ENCODE peak calls at places on chromosomes 7 and 10, in nine cellular contexts. One of them, this sample, is unnamed.

GRCh38 chr7:69412331-69413146 is 185.7 kb upstream of the AUTS2 start:
- DNase-seq in NB4: peak
- DNase-seq in GM10248: peak
- DNase-seq in IMR-90: no peak
- DNase-seq in GM13977: peak
- DNase-seq in A549: peak
- DNase-seq in pancreas: no peak
- DNase-seq in prostate gland: no peak
- DNase-seq in endothelial cell: no peak
- DNase-seq in this sample: no peak

GRCh38 chr7:106464169-106464568 is 179.4 kb upstream of the NAMPT start:
- DNase-seq in endothelial cell: no peak
- DNase-seq in A549: no peak
- DNase-seq in IMR-90: no peak
- DNase-seq in prostate gland: no peak
- DNase-seq in NB4: no peak
- DNase-seq in pancreas: no peak
- DNase-seq in GM13977: no peak
- DNase-seq in GM10248: no peak
- DNase-seq in this sample: no peak

GRCh38 chr7:133724148-133724547 is 403.0 kb upstream of the LRGUK start:
- DNase-seq in A549: no peak
- DNase-seq in NB4: no peak
- DNase-seq in IMR-90: no peak
- DNase-seq in endothelial cell: no peak
- DNase-seq in GM13977: no peak
- DNase-seq in pancreas: no peak
- DNase-seq in prostate gland: no peak
- DNase-seq in GM10248: no peak
- DNase-seq in this sample: no peak

GRCh38 chr10:49263591-49263990 is 35.4 kb upstream of the C10orf71 start:
- DNase-seq in NB4: no peak
- DNase-seq in GM10248: no peak
- DNase-seq in IMR-90: no peak
- DNase-seq in endothelial cell: no peak
- DNase-seq in A549: no peak
- DNase-seq in GM13977: no peak
- DNase-seq in pancreas: no peak
- DNase-seq in prostate gland: no peak
- DNase-seq in this sample: no peak

GRCh38 chr7:117809958-117810357 is 63.3 kb downstream of the CTTNBP2 start:
- DNase-seq in NB4: no peak
- DNase-seq in IMR-90: peak
- DNase-seq in GM13977: no peak
- DNase-seq in A549: no peak
- DNase-seq in prostate gland: no peak
- DNase-seq in endothelial cell: no peak
- DNase-seq in pancreas: peak
- DNase-seq in GM10248: no peak
- DNase-seq in this sample: no peak

GRCh38 chr10:14299516-14299915 is 31.2 kb downstream of the FRMD4A start:
- DNase-seq in endothelial cell: no peak
- DNase-seq in A549: no peak
- DNase-seq in IMR-90: no peak
- DNase-seq in pancreas: no peak
- DNase-seq in GM13977: no peak
- DNase-seq in prostate gland: no peak
- DNase-seq in GM10248: no peak
- DNase-seq in NB4: no peak
- DNase-seq in this sample: no peak

GRCh38 chr7:98240961-98241673 is 10.9 kb downstream of the TECPR1 start:
- DNase-seq in GM10248: peak
- DNase-seq in GM13977: peak
- DNase-seq in prostate gland: peak
- DNase-seq in NB4: peak
- DNase-seq in IMR-90: peak
- DNase-seq in endothelial cell: peak
- DNase-seq in A549: peak
- DNase-seq in pancreas: peak
- DNase-seq in this sample: no peak

GRCh38 chr7:90736968-90737939 is 141.1 kb downstream of the CDK14 start:
- DNase-seq in A549: no peak
- DNase-seq in IMR-90: no peak
- DNase-seq in prostate gland: no peak
- DNase-seq in GM13977: peak
- DNase-seq in pancreas: no peak
- DNase-seq in NB4: peak
- DNase-seq in GM10248: peak
- DNase-seq in endothelial cell: no peak
- DNase-seq in this sample: no peak

GRCh38 chr10:126216221-126216701 is 172.0 kb downstream of the ADAM12 start:
- DNase-seq in prostate gland: no peak
- DNase-seq in A549: no peak
- DNase-seq in NB4: no peak
- DNase-seq in pancreas: no peak
- DNase-seq in IMR-90: peak
- DNase-seq in GM13977: no peak
- DNase-seq in endothelial cell: no peak
- DNase-seq in GM10248: no peak
- DNase-seq in this sample: no peak

GRCh38 chr7:24395512-24395911 is 111.5 kb downstream of the NPY start:
- DNase-seq in prostate gland: no peak
- DNase-seq in A549: no peak
- DNase-seq in pancreas: no peak
- DNase-seq in GM10248: no peak
- DNase-seq in GM13977: no peak
- DNase-seq in IMR-90: no peak
- DNase-seq in endothelial cell: no peak
- DNase-seq in NB4: no peak
- DNase-seq in this sample: no peak

GRCh38 chr10:103231047-103231551 is 14.6 kb upstream of the RPEL1 start:
- DNase-seq in GM13977: no peak
- DNase-seq in IMR-90: peak
- DNase-seq in GM10248: no peak
- DNase-seq in endothelial cell: peak
- DNase-seq in NB4: no peak
- DNase-seq in prostate gland: peak
- DNase-seq in pancreas: no peak
- DNase-seq in A549: peak
- DNase-seq in this sample: no peak

GRCh38 chr7:139075871-139076686 is 33.4 kb downstream of the ZC3HAV1 start:
- DNase-seq in GM10248: no peak
- DNase-seq in A549: no peak
- DNase-seq in pancreas: no peak
- DNase-seq in endothelial cell: no peak
- DNase-seq in GM13977: no peak
- DNase-seq in NB4: no peak
- DNase-seq in IMR-90: no peak
- DNase-seq in prostate gland: no peak
- DNase-seq in this sample: peak

GRCh38 chr10:70903262-70903921 is 15.0 kb upstream of the PCBD1 start:
- DNase-seq in pancreas: no peak
- DNase-seq in endothelial cell: peak
- DNase-seq in prostate gland: peak
- DNase-seq in A549: peak
- DNase-seq in GM13977: peak
- DNase-seq in IMR-90: peak
- DNase-seq in GM10248: peak
- DNase-seq in NB4: peak
- DNase-seq in this sample: no peak

GRCh38 chr10:93954726-93955363 is 38.9 kb upstream of the PLCE1 start:
- DNase-seq in GM13977: no peak
- DNase-seq in prostate gland: no peak
- DNase-seq in endothelial cell: no peak
- DNase-seq in IMR-90: peak
- DNase-seq in NB4: no peak
- DNase-seq in A549: peak
- DNase-seq in pancreas: no peak
- DNase-seq in GM10248: no peak
- DNase-seq in this sample: no peak

DNA sequence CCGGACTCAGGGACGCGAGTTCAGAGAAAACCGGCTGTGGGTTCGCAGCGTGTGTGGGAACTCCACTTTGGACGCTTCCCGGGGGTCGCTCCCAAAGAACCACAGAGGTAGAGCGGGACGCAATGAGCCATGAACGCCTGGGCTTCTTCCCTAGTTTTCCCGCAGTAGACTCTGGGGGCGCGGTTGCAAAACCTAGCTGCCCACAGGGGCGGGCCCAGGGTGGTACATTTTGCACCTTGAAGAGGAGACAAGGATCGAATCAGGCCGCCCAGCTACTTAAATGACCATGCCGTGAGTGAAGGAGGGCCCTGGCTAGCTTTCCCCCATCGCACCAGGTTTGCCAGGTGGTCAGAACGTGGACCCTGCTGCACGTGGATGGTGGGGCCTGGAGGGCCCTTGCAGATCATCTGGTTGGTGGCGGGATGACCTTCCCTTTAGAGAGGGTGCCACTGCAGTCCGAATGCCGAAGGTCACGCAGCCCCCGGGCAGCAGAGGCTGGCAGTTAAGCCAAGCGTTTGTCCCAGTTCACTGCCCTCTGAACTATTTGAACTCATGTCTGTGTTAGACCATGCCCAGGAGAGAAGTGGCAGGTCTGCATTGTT is 568 bp upstream of the SHTN1 start:
- DNase-seq in GM10248: peak
- DNase-seq in IMR-90: no peak
- DNase-seq in NB4: no peak
- DNase-seq in A549: peak
- DNase-seq in endothelial cell: peak
- DNase-seq in prostate gland: peak
- DNase-seq in GM13977: peak
- DNase-seq in pancreas: peak
- DNase-seq in this sample: no peak
- TF ChIP-seq CTCF in GM10248: no peak
- TF ChIP-seq CTCF in IMR-90: peak
- TF ChIP-seq CTCF in NB4: no peak
- TF ChIP-seq CTCF in A549: no peak
- TF ChIP-seq CTCF in endothelial cell: no peak
- TF ChIP-seq CTCF in prostate gland: no peak
- TF ChIP-seq CTCF in GM13977: no peak
- TF ChIP-seq CTCF in pancreas: no peak
- TF ChIP-seq CTCF in this sample: no peak

GRCh38 chr10:106978746-106979145 is 185.8 kb downstream of the SORCS1 start:
- DNase-seq in NB4: no peak
- DNase-seq in endothelial cell: no peak
- DNase-seq in GM10248: no peak
- DNase-seq in A549: no peak
- DNase-seq in prostate gland: no peak
- DNase-seq in pancreas: no peak
- DNase-seq in IMR-90: no peak
- DNase-seq in GM13977: no peak
- DNase-seq in this sample: peak

GRCh38 chr10:106982248-106982647 is 182.3 kb downstream of the SORCS1 start:
- DNase-seq in A549: no peak
- DNase-seq in prostate gland: no peak
- DNase-seq in GM10248: no peak
- DNase-seq in GM13977: no peak
- DNase-seq in endothelial cell: no peak
- DNase-seq in pancreas: no peak
- DNase-seq in NB4: no peak
- DNase-seq in IMR-90: no peak
- DNase-seq in this sample: no peak

GRCh38 chr10:106981461-106981850 is 183.1 kb downstream of the SORCS1 start:
- DNase-seq in GM13977: no peak
- DNase-seq in endothelial cell: no peak
- DNase-seq in GM10248: no peak
- DNase-seq in A549: no peak
- DNase-seq in pancreas: no peak
- DNase-seq in NB4: no peak
- DNase-seq in IMR-90: no peak
- DNase-seq in prostate gland: no peak
- DNase-seq in this sample: no peak

GRCh38 chr10:106980711-106981460 is 183.6 kb downstream of the SORCS1 start:
- DNase-seq in endothelial cell: no peak
- DNase-seq in GM13977: no peak
- DNase-seq in A549: no peak
- DNase-seq in IMR-90: no peak
- DNase-seq in GM10248: no peak
- DNase-seq in pancreas: no peak
- DNase-seq in prostate gland: no peak
- DNase-seq in NB4: no peak
- DNase-seq in this sample: no peak
- TF ChIP-seq CTCF in endothelial cell: no peak
- TF ChIP-seq CTCF in GM13977: peak
- TF ChIP-seq CTCF in A549: no peak
- TF ChIP-seq CTCF in IMR-90: no peak
- TF ChIP-seq CTCF in GM10248: peak
- TF ChIP-seq CTCF in pancreas: no peak
- TF ChIP-seq CTCF in prostate gland: no peak
- TF ChIP-seq CTCF in NB4: no peak
- TF ChIP-seq CTCF in this sample: no peak

DNA sequence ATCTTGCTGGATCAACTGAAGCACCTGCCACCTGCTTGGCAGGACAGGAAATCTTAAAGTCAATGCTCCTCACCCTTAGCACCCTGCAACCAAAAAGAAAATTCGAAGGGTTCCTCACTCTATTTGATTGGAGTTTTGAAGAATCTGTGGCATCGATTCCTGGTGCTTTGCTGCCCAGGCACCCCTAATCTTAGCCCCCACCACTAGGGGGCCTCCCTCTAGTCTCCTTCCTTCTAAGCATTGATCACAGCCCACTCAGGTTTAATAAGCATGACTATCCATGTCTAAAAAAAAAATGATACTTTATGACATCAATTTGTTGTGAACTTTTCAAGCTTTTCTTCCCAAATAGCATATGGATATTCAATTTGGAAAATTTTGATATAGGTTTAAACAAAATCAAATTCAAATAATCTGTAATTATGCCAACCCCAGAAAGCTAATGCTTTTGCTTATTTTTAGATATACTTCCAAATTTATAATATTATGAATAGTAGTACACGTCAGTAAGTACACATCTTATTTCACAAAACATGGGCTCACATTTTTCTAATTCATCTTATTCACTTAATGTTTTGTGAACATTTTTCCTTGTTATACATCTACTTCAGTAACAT is 45.3 kb downstream of the NRG3 start:
- DNase-seq in NB4: peak
- DNase-seq in IMR-90: no peak
- DNase-seq in GM10248: peak
- DNase-seq in endothelial cell: peak
- DNase-seq in pancreas: no peak
- DNase-seq in GM13977: peak
- DNase-seq in A549: no peak
- DNase-seq in prostate gland: no peak
- DNase-seq in this sample: no peak
- TF ChIP-seq CTCF in NB4: peak
- TF ChIP-seq CTCF in IMR-90: no peak
- TF ChIP-seq CTCF in GM10248: peak
- TF ChIP-seq CTCF in endothelial cell: peak
- TF ChIP-seq CTCF in pancreas: peak
- TF ChIP-seq CTCF in GM13977: peak
- TF ChIP-seq CTCF in A549: no peak
- TF ChIP-seq CTCF in prostate gland: no peak
- TF ChIP-seq CTCF in this sample: peak

DNA sequence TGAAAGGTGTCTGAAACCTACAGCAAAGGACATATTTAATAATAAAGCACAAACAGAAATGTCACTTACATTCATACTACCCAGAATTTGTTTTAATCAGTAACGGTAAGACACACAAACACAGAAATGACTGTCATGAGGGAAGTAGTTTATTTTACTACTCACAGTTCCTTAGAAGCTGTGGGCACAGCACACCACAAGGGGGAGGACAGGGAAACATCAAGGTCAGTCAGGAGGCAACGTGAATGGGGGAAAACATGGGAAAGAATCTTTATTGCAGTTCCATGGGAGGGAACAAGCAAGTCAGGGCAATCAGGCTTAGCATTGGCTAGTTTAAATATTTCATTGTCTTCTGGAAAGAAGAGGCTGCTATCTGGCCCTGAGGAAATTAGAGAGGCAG is 123.8 kb upstream of the PDSS1 start:
- DNase-seq in A549: peak
- DNase-seq in endothelial cell: no peak
- DNase-seq in NB4: no peak
- DNase-seq in GM10248: no peak
- DNase-seq in prostate gland: no peak
- DNase-seq in IMR-90: no peak
- DNase-seq in pancreas: no peak
- DNase-seq in GM13977: no peak
- DNase-seq in this sample: no peak
- TF ChIP-seq CTCF in A549: no peak
- TF ChIP-seq CTCF in endothelial cell: peak
- TF ChIP-seq CTCF in NB4: no peak
- TF ChIP-seq CTCF in GM10248: no peak
- TF ChIP-seq CTCF in prostate gland: no peak
- TF ChIP-seq CTCF in IMR-90: no peak
- TF ChIP-seq CTCF in pancreas: no peak
- TF ChIP-seq CTCF in GM13977: peak
- TF ChIP-seq CTCF in this sample: peak